ENCODE peak calls at places on chromosomes 16 and 17, in six cellular contexts. One of them, this sample, is unnamed. For H3K9me3, the result is how much of the 10 kb centered on the place peaks cover.

GRCh38 chr16:50213939-50214519 is 52.3 kb upstream of the ADCY7 start:
- DNase-seq in neuronal stem cell: peak
- DNase-seq in H9: no peak
- DNase-seq in IMR-90: peak
- DNase-seq in H1: no peak
- DNase-seq in mesenchymal stem cell: peak
- DNase-seq in this sample: peak

GRCh38 chr17:45021607-45022287 is 29.7 kb downstream of the DCAKD start:
- DNase-seq in neuronal stem cell: peak
- DNase-seq in H1: no peak
- DNase-seq in H9: peak
- DNase-seq in mesenchymal stem cell: peak
- DNase-seq in IMR-90: peak
- DNase-seq in this sample: peak

GRCh38 chr16:88777801-88778415 is 7.1 kb downstream of the PIEZO1 start:
- DNase-seq in H9: no peak
- DNase-seq in neuronal stem cell: no peak
- DNase-seq in IMR-90: no peak
- DNase-seq in H1: no peak
- DNase-seq in mesenchymal stem cell: no peak
- DNase-seq in this sample: no peak

GRCh38 chr16:3283525-3284447 is 495 bp downstream of the ZNF263 start:
- DNase-seq in neuronal stem cell: no peak
- DNase-seq in IMR-90: no peak
- DNase-seq in mesenchymal stem cell: peak
- DNase-seq in H1: no peak
- DNase-seq in H9: no peak
- DNase-seq in this sample: no peak

GRCh38 chr16:86494565-86495356 is 15.6 kb upstream of the FOXF1 start:
- DNase-seq in mesenchymal stem cell: peak
- DNase-seq in H1: no peak
- DNase-seq in neuronal stem cell: no peak
- DNase-seq in IMR-90: no peak
- DNase-seq in H9: peak
- DNase-seq in this sample: no peak

GRCh38 chr16:86669937-86670772 is 91.8 kb downstream of the FOXL1 start:
- DNase-seq in IMR-90: peak
- DNase-seq in H1: no peak
- DNase-seq in mesenchymal stem cell: peak
- DNase-seq in neuronal stem cell: no peak
- DNase-seq in H9: no peak
- DNase-seq in this sample: no peak

GRCh38 chr16:17266606-17267313 is 204.0 kb downstream of the XYLT1 start:
- DNase-seq in mesenchymal stem cell: no peak
- DNase-seq in H1: no peak
- DNase-seq in H9: no peak
- DNase-seq in neuronal stem cell: no peak
- DNase-seq in IMR-90: no peak
- DNase-seq in this sample: no peak

GRCh38 chr16:22634913-22635312 is 124.2 kb downstream of the NPIPB5 start:
- DNase-seq in mesenchymal stem cell: no peak
- DNase-seq in IMR-90: no peak
- DNase-seq in H9: peak
- DNase-seq in neuronal stem cell: no peak
- DNase-seq in H1: peak
- DNase-seq in this sample: no peak

GRCh38 chr17:61713035-61713434 is 122.0 kb upstream of the NACA2 start:
- DNase-seq in neuronal stem cell: no peak
- DNase-seq in H9: no peak
- DNase-seq in IMR-90: no peak
- DNase-seq in mesenchymal stem cell: no peak
- DNase-seq in H1: no peak
- DNase-seq in this sample: no peak

GRCh38 chr16:58057126-58057525 is 31.6 kb downstream of the MMP15 start:
- DNase-seq in H1: no peak
- DNase-seq in mesenchymal stem cell: no peak
- DNase-seq in H9: no peak
- DNase-seq in IMR-90: no peak
- DNase-seq in neuronal stem cell: no peak
- DNase-seq in this sample: no peak

GRCh38 chr16:1310832-1311200 is 1.4 kb downstream of the UBE2I start:
- DNase-seq in mesenchymal stem cell: peak
- DNase-seq in H1: no peak
- DNase-seq in neuronal stem cell: no peak
- DNase-seq in H9: no peak
- DNase-seq in IMR-90: no peak
- DNase-seq in this sample: no peak

GRCh38 chr17:16936536-16937310 is 35.2 kb downstream of the TNFRSF13B start:
- DNase-seq in mesenchymal stem cell: no peak
- DNase-seq in H1: no peak
- DNase-seq in neuronal stem cell: no peak
- DNase-seq in H9: no peak
- DNase-seq in IMR-90: no peak
- DNase-seq in this sample: no peak

GRCh38 chr16:74998481-74999207 is at the start of gene ZNRF1:
- DNase-seq in IMR-90: peak
- DNase-seq in H9: peak
- DNase-seq in neuronal stem cell: peak
- DNase-seq in H1: peak
- DNase-seq in mesenchymal stem cell: peak
- DNase-seq in this sample: peak

GRCh38 chr16:49463529-49463928 is 89.9 kb downstream of the C16orf78 start:
- DNase-seq in mesenchymal stem cell: no peak
- DNase-seq in H9: peak
- DNase-seq in neuronal stem cell: peak
- DNase-seq in H1: no peak
- DNase-seq in IMR-90: no peak
- DNase-seq in this sample: no peak

GRCh38 chr17:78117027-78117981 is 11.3 kb downstream of the TMC6 start:
- DNase-seq in mesenchymal stem cell: no peak
- DNase-seq in IMR-90: no peak
- DNase-seq in H9: peak
- DNase-seq in neuronal stem cell: no peak
- DNase-seq in H1: no peak
- DNase-seq in this sample: peak

GRCh38 chr17:41919165-41919817 is 540 bp upstream of the ACLY start:
- DNase-seq in IMR-90: no peak
- DNase-seq in H1: no peak
- DNase-seq in H9: peak
- DNase-seq in neuronal stem cell: no peak
- DNase-seq in mesenchymal stem cell: no peak
- DNase-seq in this sample: peak

GRCh38 chr17:5211458-5211857 is 19.8 kb upstream of the ZNF594 start:
- DNase-seq in H1: no peak
- DNase-seq in mesenchymal stem cell: no peak
- DNase-seq in neuronal stem cell: no peak
- DNase-seq in H9: no peak
- DNase-seq in IMR-90: no peak
- DNase-seq in this sample: no peak

GRCh38 chr16:29809850-29810698 is 1.9 kb upstream of the PRRT2 start:
- DNase-seq in H1: no peak
- DNase-seq in H9: peak
- DNase-seq in IMR-90: no peak
- DNase-seq in neuronal stem cell: no peak
- DNase-seq in mesenchymal stem cell: peak
- DNase-seq in this sample: no peak

GRCh38 chr16:48013476-48013875 is 142.3 kb downstream of the ABCC12 start:
- DNase-seq in H9: no peak
- DNase-seq in IMR-90: no peak
- DNase-seq in H1: no peak
- DNase-seq in mesenchymal stem cell: no peak
- DNase-seq in neuronal stem cell: no peak
- DNase-seq in this sample: no peak

GRCh38 chr17:13393841-13394710 is 207.7 kb downstream of the HS3ST3A1 start:
- DNase-seq in IMR-90: peak
- DNase-seq in H1: no peak
- DNase-seq in mesenchymal stem cell: peak
- DNase-seq in H9: no peak
- DNase-seq in neuronal stem cell: no peak
- DNase-seq in this sample: no peak

GRCh38 chr17:83116311-83116771 is 36.9 kb downstream of the METRNL start:
- DNase-seq in neuronal stem cell: no peak
- DNase-seq in mesenchymal stem cell: no peak
- DNase-seq in H1: no peak
- DNase-seq in IMR-90: no peak
- DNase-seq in H9: no peak
- DNase-seq in this sample: no peak

GRCh38 chr16:34801875-34802274 is 1342.5 kb downstream of the TP53TG3F start:
- DNase-seq in IMR-90: no peak
- DNase-seq in neuronal stem cell: no peak
- DNase-seq in H1: no peak
- DNase-seq in H9: no peak
- DNase-seq in mesenchymal stem cell: no peak
- DNase-seq in this sample: no peak

GRCh38 chr17:76421054-76421427 is 31.9 kb downstream of the UBE2O start:
- DNase-seq in neuronal stem cell: no peak
- DNase-seq in H9: no peak
- DNase-seq in H1: no peak
- DNase-seq in IMR-90: no peak
- DNase-seq in mesenchymal stem cell: no peak
- DNase-seq in this sample: no peak

GRCh38 chr16:14501331-14502255 is 128.5 kb downstream of the PARN start:
- DNase-seq in mesenchymal stem cell: peak
- DNase-seq in neuronal stem cell: no peak
- DNase-seq in H1: peak
- DNase-seq in H9: peak
- DNase-seq in IMR-90: peak
- DNase-seq in this sample: peak

GRCh38 chr16:14505846-14506245 is 124.2 kb downstream of the PARN start:
- DNase-seq in H1: no peak
- DNase-seq in mesenchymal stem cell: peak
- DNase-seq in neuronal stem cell: no peak
- DNase-seq in IMR-90: peak
- DNase-seq in H9: no peak
- DNase-seq in this sample: no peak

GRCh38 chr16:14502256-14502875 is 127.7 kb downstream of the PARN start:
- DNase-seq in IMR-90: no peak
- DNase-seq in mesenchymal stem cell: no peak
- DNase-seq in H1: no peak
- DNase-seq in H9: no peak
- DNase-seq in neuronal stem cell: no peak
- DNase-seq in this sample: no peak

GRCh38 chr16:14500791-14501190 is 129.3 kb downstream of the PARN start:
- DNase-seq in H9: no peak
- DNase-seq in mesenchymal stem cell: no peak
- DNase-seq in IMR-90: peak
- DNase-seq in H1: no peak
- DNase-seq in neuronal stem cell: no peak
- DNase-seq in this sample: no peak

GRCh38 chr16:14502932-14503741 is 126.9 kb downstream of the PARN start:
- DNase-seq in H1: no peak
- DNase-seq in mesenchymal stem cell: peak
- DNase-seq in IMR-90: peak
- DNase-seq in H9: no peak
- DNase-seq in neuronal stem cell: no peak
- DNase-seq in this sample: no peak
- H3K23ac ChIP-seq in H1: peak
- H3K23ac ChIP-seq in mesenchymal stem cell: no peak
- H3K23ac ChIP-seq in IMR-90: no peak
- H3K23ac ChIP-seq in H9: no peak
- H3K23ac ChIP-seq in neuronal stem cell: no peak
- H3K23ac ChIP-seq in this sample: no peak

DNA sequence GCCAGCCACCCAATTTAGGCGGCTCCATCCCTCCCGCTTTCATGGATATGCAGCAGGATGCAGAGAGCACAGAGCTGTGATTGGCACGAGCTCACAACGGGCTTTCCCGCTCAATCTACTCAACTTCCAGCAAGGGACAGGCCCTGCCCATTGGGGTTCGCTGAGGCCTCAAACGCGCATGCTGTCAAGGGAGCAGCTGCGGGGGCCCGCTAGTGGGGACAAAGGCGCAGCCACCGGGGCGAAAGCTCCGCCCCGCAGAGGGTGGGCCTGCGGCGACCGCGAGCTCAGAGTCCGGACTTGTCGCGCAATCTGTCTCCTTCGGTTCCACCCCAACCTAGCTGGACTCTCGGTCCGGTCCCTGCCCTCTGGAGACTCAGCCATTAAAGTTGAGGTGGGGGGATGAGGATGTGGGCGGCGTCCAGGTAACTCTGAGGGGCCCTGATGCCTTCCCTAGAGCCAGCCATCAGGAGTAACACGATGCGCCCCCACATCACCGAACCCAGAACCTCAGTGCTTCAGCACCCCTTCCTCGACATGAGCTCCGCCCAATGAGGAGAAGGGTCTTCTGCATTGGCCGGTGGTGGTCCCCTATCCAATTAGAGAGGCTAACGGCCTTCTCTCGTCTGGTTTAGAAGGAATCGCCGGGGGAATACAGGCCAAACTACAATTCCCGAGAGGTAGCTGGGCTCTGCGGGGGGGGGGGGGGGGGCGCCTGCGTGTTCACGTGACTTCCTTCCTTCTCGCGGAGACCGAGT is 489 bp upstream of the NFATC3 start:
- DNase-seq in neuronal stem cell: peak
- DNase-seq in H9: peak
- DNase-seq in IMR-90: peak
- DNase-seq in mesenchymal stem cell: peak
- DNase-seq in H1: peak
- DNase-seq in this sample: peak
- H4K8ac ChIP-seq in neuronal stem cell: peak
- H4K8ac ChIP-seq in H9: no peak
- H4K8ac ChIP-seq in IMR-90: peak
- H4K8ac ChIP-seq in mesenchymal stem cell: peak
- H4K8ac ChIP-seq in H1: peak
- H4K8ac ChIP-seq in this sample: peak

GRCh38 chr16:10614685-10615084 is 34.3 kb upstream of the EMP2 start:
- DNase-seq in H1: no peak
- DNase-seq in mesenchymal stem cell: no peak
- DNase-seq in H9: no peak
- DNase-seq in neuronal stem cell: no peak
- DNase-seq in IMR-90: no peak
- DNase-seq in this sample: no peak
- H3K9me3 ChIP-seq in H1: under half
- H3K9me3 ChIP-seq in mesenchymal stem cell: under half
- H3K9me3 ChIP-seq in H9: under half
- H3K9me3 ChIP-seq in neuronal stem cell: under half
- H3K9me3 ChIP-seq in IMR-90: under half
- H3K9me3 ChIP-seq in this sample: under half

DNA sequence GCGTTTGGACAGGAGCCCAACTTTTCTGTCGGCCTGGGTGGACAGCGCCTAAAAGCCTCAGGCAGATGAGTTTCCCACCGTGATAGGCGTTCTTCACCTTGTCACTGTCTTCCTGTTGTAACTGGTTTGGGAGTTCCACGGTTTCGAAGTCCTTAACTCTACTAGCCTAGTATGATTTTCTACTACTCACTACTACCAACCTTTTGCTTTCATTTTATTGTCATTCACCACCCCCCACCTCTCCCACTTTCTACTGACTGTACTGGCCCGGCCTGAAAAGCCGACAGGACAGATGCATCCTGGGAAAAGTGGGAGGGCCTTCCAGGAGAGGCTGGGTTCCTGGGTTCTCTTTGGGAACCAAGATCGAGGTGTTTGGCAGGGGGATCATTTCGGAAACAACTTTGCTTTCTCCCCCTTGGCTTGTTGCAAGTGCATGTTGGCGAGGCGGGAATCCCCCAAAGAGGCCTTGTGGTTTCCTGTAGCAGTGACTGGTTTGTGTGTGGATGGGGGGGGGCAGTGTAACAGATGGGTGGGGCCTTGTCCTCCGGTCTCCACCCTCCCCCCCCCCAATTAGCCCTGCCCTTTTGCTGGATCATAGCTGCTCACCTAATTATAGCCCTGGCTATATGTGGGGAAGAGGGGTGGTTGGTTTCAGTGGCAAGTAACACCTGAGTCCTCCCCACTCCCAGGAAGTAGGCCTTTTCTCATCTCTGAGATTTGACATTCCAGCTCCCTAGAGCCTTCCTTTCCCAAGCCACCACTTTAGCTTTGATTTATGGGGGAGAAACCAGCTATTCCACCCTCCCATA is 1.4 kb downstream of the EIF5A start:
- DNase-seq in neuronal stem cell: no peak
- DNase-seq in mesenchymal stem cell: peak
- DNase-seq in H1: no peak
- DNase-seq in H9: peak
- DNase-seq in IMR-90: peak
- DNase-seq in this sample: peak
- H3K23ac ChIP-seq in neuronal stem cell: no peak
- H3K23ac ChIP-seq in mesenchymal stem cell: no peak
- H3K23ac ChIP-seq in H1: no peak
- H3K23ac ChIP-seq in H9: no peak
- H3K23ac ChIP-seq in IMR-90: peak
- H3K23ac ChIP-seq in this sample: no peak

This sample was measured in trophoblast cell.